ENCODE peak calls at places on chromosomes 7 and 10, in eight cellular contexts. G, M, O, S, C, J, N and U are unnamed samples.
A peak's percentile ranks its signal among the peaks of the same experiment; 100 is the strongest.

GRCh38 chr10:126336786-126337185 is 51.5 kb downstream of the ADAM12 start:
- DNase-seq in N (no peak), C (no peak), O (no peak), M (no peak), S (no peak), G (no peak), J (no peak), U (no peak)

GRCh38 chr7:55432937-55433784 is 68.0 kb downstream of the LANCL2 start:
- DNase-seq in N (no peak), J (no peak), O (no peak), M (no peak), S (peak; percentile 43), C (no peak), G (no peak), U (no peak)

GRCh38 chr7:94382155-94382554 is 12.5 kb upstream of the COL1A2 start:
- DNase-seq in G (no peak), S (peak; percentile 78), O (no peak), J (no peak), N (no peak), C (no peak), M (no peak), U (no peak)

GRCh38 chr7:1532456-1533254 is 2.2 kb downstream of the MAFK start:
- DNase-seq in C (no peak), N (peak; percentile 88), J (peak; percentile 43), G (peak; percentile 87), M (peak; percentile 79), S (peak; percentile 89), O (peak; percentile 87), U (no peak)

GRCh38 chr7:268991-269390 is 21.0 kb upstream of the FOXL3 start:
- DNase-seq in M (no peak), S (no peak), J (no peak), G (peak; percentile 25), O (no peak), N (peak; percentile 18), C (no peak), U (no peak)

GRCh38 chr7:99331002-99331401 is 5.3 kb downstream of the ARPC1A start:
- DNase-seq in N (no peak), O (no peak), G (no peak), C (no peak), M (peak; percentile 54), J (no peak), S (no peak), U (no peak)

GRCh38 chr7:2870471-2870941 is 26.4 kb upstream of the GNA12 start:
- DNase-seq in C (no peak), N (peak; percentile 86), J (peak; percentile 52), M (no peak), S (no peak), O (peak; percentile 78), G (peak; percentile 83), U (peak; percentile 72)

GRCh38 chr7:25851332-25852248 is 300.4 kb upstream of the NFE2L3 start:
- DNase-seq in S (peak; percentile 50), J (peak; percentile 74), G (peak; percentile 80), O (peak; percentile 93), N (peak; percentile 80), M (peak; percentile 78), C (no peak), U (peak; percentile 91)

GRCh38 chr7:3412871-3413270 is 111.8 kb downstream of the SDK1 start:
- DNase-seq in S (no peak), N (no peak), M (no peak), O (no peak), C (no peak), G (no peak), J (no peak), U (no peak)

GRCh38 chr10:11476035-11476434 is 135.4 kb downstream of the USP6NL start:
- DNase-seq in S (peak; percentile 6), N (no peak), G (no peak), O (no peak), M (no peak), C (no peak), J (no peak), U (no peak)

GRCh38 chr7:155781433-155781832 is 30.8 kb downstream of the SHH start:
- DNase-seq in N (no peak), G (no peak), C (no peak), J (no peak), S (no peak), O (no peak), M (no peak), U (no peak)

GRCh38 chr10:1308415-1308814 is 252.2 kb downstream of the WDR37 start:
- DNase-seq in G (no peak), N (no peak), O (no peak), M (no peak), S (no peak), C (no peak), J (no peak), U (no peak)